ENCODE peak calls at places on chromosomes 12 and 14, in ten cellular contexts. One of them, this sample, is unnamed.

GRCh38 chr12:19190292-19191031 is 60.9 kb downstream of the PLEKHA5 start:
- DNase-seq in GDM1: no peak
- DNase-seq in GM12865: no peak
- DNase-seq in ACHN: no peak
- DNase-seq in GM23248: peak
- DNase-seq in hypothalamus: no peak
- DNase-seq in T-helper 1 cell: no peak
- DNase-seq in psoas muscle: no peak
- DNase-seq in non-pigmented ciliary epithelial cell: no peak
- DNase-seq in endothelial cell of umbilical vein: peak
- DNase-seq in this sample: peak

GRCh38 chr12:288687-289086 is 26.1 kb upstream of the SLC6A13 start:
- DNase-seq in GDM1: no peak
- DNase-seq in GM12865: no peak
- DNase-seq in ACHN: peak
- DNase-seq in GM23248: peak
- DNase-seq in hypothalamus: no peak
- DNase-seq in T-helper 1 cell: no peak
- DNase-seq in psoas muscle: peak
- DNase-seq in non-pigmented ciliary epithelial cell: peak
- DNase-seq in endothelial cell of umbilical vein: no peak
- DNase-seq in this sample: no peak

GRCh38 chr14:106417224-106418049 is 891.1 kb downstream of the TMEM121 start:
- DNase-seq in GDM1: peak
- DNase-seq in GM12865: peak
- DNase-seq in ACHN: peak
- DNase-seq in GM23248: peak
- DNase-seq in hypothalamus: no peak
- DNase-seq in T-helper 1 cell: peak
- DNase-seq in psoas muscle: peak
- DNase-seq in non-pigmented ciliary epithelial cell: no peak
- DNase-seq in endothelial cell of umbilical vein: no peak
- DNase-seq in this sample: no peak

GRCh38 chr12:58966939-58967338 is 46.6 kb upstream of the LRIG3 start:
- DNase-seq in GDM1: no peak
- DNase-seq in GM12865: no peak
- DNase-seq in ACHN: no peak
- DNase-seq in GM23248: peak
- DNase-seq in hypothalamus: no peak
- DNase-seq in T-helper 1 cell: no peak
- DNase-seq in psoas muscle: no peak
- DNase-seq in non-pigmented ciliary epithelial cell: no peak
- DNase-seq in endothelial cell of umbilical vein: peak
- DNase-seq in this sample: peak

GRCh38 chr12:1797011-1797901 is 23.1 kb upstream of the LRTM2 start:
- DNase-seq in GDM1: no peak
- DNase-seq in GM12865: peak
- DNase-seq in ACHN: no peak
- DNase-seq in GM23248: peak
- DNase-seq in hypothalamus: no peak
- DNase-seq in T-helper 1 cell: peak
- DNase-seq in psoas muscle: peak
- DNase-seq in non-pigmented ciliary epithelial cell: no peak
- DNase-seq in endothelial cell of umbilical vein: no peak
- DNase-seq in this sample: peak

GRCh38 chr12:75837700-75838099 is 193.9 kb downstream of the PHLDA1 start:
- DNase-seq in GDM1: no peak
- DNase-seq in GM12865: no peak
- DNase-seq in ACHN: no peak
- DNase-seq in GM23248: no peak
- DNase-seq in hypothalamus: no peak
- DNase-seq in T-helper 1 cell: no peak
- DNase-seq in psoas muscle: no peak
- DNase-seq in non-pigmented ciliary epithelial cell: no peak
- DNase-seq in endothelial cell of umbilical vein: no peak
- DNase-seq in this sample: no peak

GRCh38 chr14:91396959-91397815 is 20.4 kb downstream of the CCDC88C start:
- DNase-seq in GDM1: no peak
- DNase-seq in GM12865: peak
- DNase-seq in ACHN: no peak
- DNase-seq in GM23248: no peak
- DNase-seq in hypothalamus: no peak
- DNase-seq in T-helper 1 cell: peak
- DNase-seq in psoas muscle: no peak
- DNase-seq in non-pigmented ciliary epithelial cell: no peak
- DNase-seq in endothelial cell of umbilical vein: peak
- DNase-seq in this sample: no peak

GRCh38 chr14:69945347-69945746 is 66.1 kb downstream of the SMOC1 start:
- DNase-seq in GDM1: no peak
- DNase-seq in GM12865: no peak
- DNase-seq in ACHN: no peak
- DNase-seq in GM23248: no peak
- DNase-seq in hypothalamus: no peak
- DNase-seq in T-helper 1 cell: no peak
- DNase-seq in psoas muscle: no peak
- DNase-seq in non-pigmented ciliary epithelial cell: no peak
- DNase-seq in endothelial cell of umbilical vein: no peak
- DNase-seq in this sample: no peak

GRCh38 chr14:22900088-22900799 is 17.2 kb downstream of the REM2 start:
- DNase-seq in GDM1: peak
- DNase-seq in GM12865: peak
- DNase-seq in ACHN: peak
- DNase-seq in GM23248: peak
- DNase-seq in hypothalamus: peak
- DNase-seq in T-helper 1 cell: peak
- DNase-seq in psoas muscle: no peak
- DNase-seq in non-pigmented ciliary epithelial cell: no peak
- DNase-seq in endothelial cell of umbilical vein: peak
- DNase-seq in this sample: peak

GRCh38 chr12:121128908-121129704 is 3.6 kb upstream of the P2RX7 start:
- DNase-seq in GDM1: peak
- DNase-seq in GM12865: peak
- DNase-seq in ACHN: peak
- DNase-seq in GM23248: peak
- DNase-seq in hypothalamus: peak
- DNase-seq in T-helper 1 cell: peak
- DNase-seq in psoas muscle: peak
- DNase-seq in non-pigmented ciliary epithelial cell: no peak
- DNase-seq in endothelial cell of umbilical vein: peak
- DNase-seq in this sample: no peak

GRCh38 chr14:62185078-62185477 is 422.9 kb downstream of the SNAPC1 start:
- DNase-seq in GDM1: no peak
- DNase-seq in GM12865: no peak
- DNase-seq in ACHN: no peak
- DNase-seq in GM23248: no peak
- DNase-seq in hypothalamus: no peak
- DNase-seq in T-helper 1 cell: no peak
- DNase-seq in psoas muscle: no peak
- DNase-seq in non-pigmented ciliary epithelial cell: no peak
- DNase-seq in endothelial cell of umbilical vein: no peak
- DNase-seq in this sample: no peak

GRCh38 chr14:64823305-64823985 is 56.3 kb downstream of the SPTB start:
- DNase-seq in GDM1: peak
- DNase-seq in GM12865: peak
- DNase-seq in ACHN: peak
- DNase-seq in GM23248: peak
- DNase-seq in hypothalamus: peak
- DNase-seq in T-helper 1 cell: peak
- DNase-seq in psoas muscle: peak
- DNase-seq in non-pigmented ciliary epithelial cell: no peak
- DNase-seq in endothelial cell of umbilical vein: peak
- DNase-seq in this sample: peak

GRCh38 chr12:15131462-15131861 is 89.8 kb downstream of the RERG start:
- DNase-seq in GDM1: no peak
- DNase-seq in GM12865: no peak
- DNase-seq in ACHN: peak
- DNase-seq in GM23248: peak
- DNase-seq in hypothalamus: no peak
- DNase-seq in T-helper 1 cell: no peak
- DNase-seq in psoas muscle: no peak
- DNase-seq in non-pigmented ciliary epithelial cell: no peak
- DNase-seq in endothelial cell of umbilical vein: no peak
- DNase-seq in this sample: no peak

GRCh38 chr12:49673446-49674317 is 33.5 kb downstream of the FMNL3 start:
- DNase-seq in GDM1: no peak
- DNase-seq in GM12865: peak
- DNase-seq in ACHN: no peak
- DNase-seq in GM23248: peak
- DNase-seq in hypothalamus: peak
- DNase-seq in T-helper 1 cell: no peak
- DNase-seq in psoas muscle: peak
- DNase-seq in non-pigmented ciliary epithelial cell: peak
- DNase-seq in endothelial cell of umbilical vein: peak
- DNase-seq in this sample: peak

GRCh38 chr14:103123634-103124500 is 606 bp downstream of the TNFAIP2 start:
- DNase-seq in GDM1: no peak
- DNase-seq in GM12865: no peak
- DNase-seq in ACHN: peak
- DNase-seq in GM23248: peak
- DNase-seq in hypothalamus: no peak
- DNase-seq in T-helper 1 cell: no peak
- DNase-seq in psoas muscle: peak
- DNase-seq in non-pigmented ciliary epithelial cell: no peak
- DNase-seq in endothelial cell of umbilical vein: peak
- DNase-seq in this sample: no peak

GRCh38 chr12:28709996-28710685 is 438.9 kb upstream of the FAR2 start:
- DNase-seq in GDM1: no peak
- DNase-seq in GM12865: no peak
- DNase-seq in ACHN: no peak
- DNase-seq in GM23248: peak
- DNase-seq in hypothalamus: no peak
- DNase-seq in T-helper 1 cell: no peak
- DNase-seq in psoas muscle: no peak
- DNase-seq in non-pigmented ciliary epithelial cell: no peak
- DNase-seq in endothelial cell of umbilical vein: no peak
- DNase-seq in this sample: no peak

GRCh38 chr12:89373772-89374572 is 21.7 kb upstream of the DUSP6 start:
- DNase-seq in GDM1: no peak
- DNase-seq in GM12865: no peak
- DNase-seq in ACHN: no peak
- DNase-seq in GM23248: peak
- DNase-seq in hypothalamus: no peak
- DNase-seq in T-helper 1 cell: no peak
- DNase-seq in psoas muscle: no peak
- DNase-seq in non-pigmented ciliary epithelial cell: peak
- DNase-seq in endothelial cell of umbilical vein: peak
- DNase-seq in this sample: peak

GRCh38 chr14:97442363-97442762 is 645.2 kb downstream of the VRK1 start:
- DNase-seq in GDM1: no peak
- DNase-seq in GM12865: peak
- DNase-seq in ACHN: no peak
- DNase-seq in GM23248: no peak
- DNase-seq in hypothalamus: no peak
- DNase-seq in T-helper 1 cell: no peak
- DNase-seq in psoas muscle: no peak
- DNase-seq in non-pigmented ciliary epithelial cell: no peak
- DNase-seq in endothelial cell of umbilical vein: no peak
- DNase-seq in this sample: no peak

GRCh38 chr14:47302121-47302520 is 373.3 kb downstream of the MDGA2 start:
- DNase-seq in GDM1: no peak
- DNase-seq in GM12865: no peak
- DNase-seq in ACHN: peak
- DNase-seq in GM23248: no peak
- DNase-seq in hypothalamus: no peak
- DNase-seq in T-helper 1 cell: no peak
- DNase-seq in psoas muscle: no peak
- DNase-seq in non-pigmented ciliary epithelial cell: no peak
- DNase-seq in endothelial cell of umbilical vein: no peak
- DNase-seq in this sample: no peak

GRCh38 chr14:91636604-91637003 is 95.3 kb downstream of the CATSPERB start:
- DNase-seq in GDM1: no peak
- DNase-seq in GM12865: no peak
- DNase-seq in ACHN: no peak
- DNase-seq in GM23248: peak
- DNase-seq in hypothalamus: no peak
- DNase-seq in T-helper 1 cell: no peak
- DNase-seq in psoas muscle: no peak
- DNase-seq in non-pigmented ciliary epithelial cell: no peak
- DNase-seq in endothelial cell of umbilical vein: no peak
- DNase-seq in this sample: no peak

GRCh38 chr12:47705239-47705570 is 625 bp downstream of the RPAP3 start:
- DNase-seq in GDM1: no peak
- DNase-seq in GM12865: no peak
- DNase-seq in ACHN: no peak
- DNase-seq in GM23248: no peak
- DNase-seq in hypothalamus: no peak
- DNase-seq in T-helper 1 cell: no peak
- DNase-seq in psoas muscle: no peak
- DNase-seq in non-pigmented ciliary epithelial cell: no peak
- DNase-seq in endothelial cell of umbilical vein: no peak
- DNase-seq in this sample: no peak

GRCh38 chr12:3173912-3174311 is 96.7 kb downstream of the TSPAN9 start:
- DNase-seq in GDM1: no peak
- DNase-seq in GM12865: no peak
- DNase-seq in ACHN: no peak
- DNase-seq in GM23248: no peak
- DNase-seq in hypothalamus: no peak
- DNase-seq in T-helper 1 cell: no peak
- DNase-seq in psoas muscle: no peak
- DNase-seq in non-pigmented ciliary epithelial cell: no peak
- DNase-seq in endothelial cell of umbilical vein: no peak
- DNase-seq in this sample: no peak

This sample was measured in cardiac muscle cell.